ENCODE peak calls at places on chromosomes 5 and 9, in six cellular contexts. One of them, this sample, is unnamed.

GRCh38 chr5:6158974-6159863 is 219.1 kb downstream of the MED10 start:
- DNase-seq in AG09319: peak
- DNase-seq in M059J: peak
- DNase-seq in fibroblast of villous mesenchyme: peak
- DNase-seq in NCI-H69: peak
- DNase-seq in stimulated activated CD4-positive, alpha-beta T cell treated with anti-CD3 and anti-CD28 coated beads, Interleukin-15, amount 100 ng/mL, for 48 hours: no peak
- DNase-seq in this sample: no peak

GRCh38 chr5:154723740-154724505 is 31.3 kb upstream of the LARP1 start:
- DNase-seq in NCI-H69: peak
- DNase-seq in M059J: no peak
- DNase-seq in fibroblast of villous mesenchyme: peak
- DNase-seq in stimulated activated CD4-positive, alpha-beta T cell treated with anti-CD3 and anti-CD28 coated beads, Interleukin-15, amount 100 ng/mL, for 48 hours: no peak
- DNase-seq in AG09319: no peak
- DNase-seq in this sample: no peak

GRCh38 chr5:88659529-88660325 is 223.3 kb downstream of the MEF2C start:
- DNase-seq in fibroblast of villous mesenchyme: no peak
- DNase-seq in NCI-H69: no peak
- DNase-seq in AG09319: no peak
- DNase-seq in stimulated activated CD4-positive, alpha-beta T cell treated with anti-CD3 and anti-CD28 coated beads, Interleukin-15, amount 100 ng/mL, for 48 hours: no peak
- DNase-seq in M059J: peak
- DNase-seq in this sample: no peak

GRCh38 chr9:6782981-6783380 is 25.2 kb downstream of the KDM4C start:
- DNase-seq in AG09319: no peak
- DNase-seq in M059J: peak
- DNase-seq in fibroblast of villous mesenchyme: peak
- DNase-seq in NCI-H69: no peak
- DNase-seq in stimulated activated CD4-positive, alpha-beta T cell treated with anti-CD3 and anti-CD28 coated beads, Interleukin-15, amount 100 ng/mL, for 48 hours: no peak
- DNase-seq in this sample: no peak

GRCh38 chr5:174311531-174312269 is 266.2 kb downstream of the NSG2 start:
- DNase-seq in fibroblast of villous mesenchyme: peak
- DNase-seq in NCI-H69: peak
- DNase-seq in M059J: peak
- DNase-seq in stimulated activated CD4-positive, alpha-beta T cell treated with anti-CD3 and anti-CD28 coated beads, Interleukin-15, amount 100 ng/mL, for 48 hours: peak
- DNase-seq in AG09319: no peak
- DNase-seq in this sample: no peak

GRCh38 chr5:115179959-115180709 is 10.4 kb upstream of the TRIM36 start:
- DNase-seq in NCI-H69: peak
- DNase-seq in fibroblast of villous mesenchyme: peak
- DNase-seq in AG09319: no peak
- DNase-seq in stimulated activated CD4-positive, alpha-beta T cell treated with anti-CD3 and anti-CD28 coated beads, Interleukin-15, amount 100 ng/mL, for 48 hours: no peak
- DNase-seq in M059J: peak
- DNase-seq in this sample: no peak

GRCh38 chr9:23229764-23230434 is 596.1 kb downstream of the ELAVL2 start:
- DNase-seq in AG09319: no peak
- DNase-seq in fibroblast of villous mesenchyme: no peak
- DNase-seq in M059J: no peak
- DNase-seq in NCI-H69: peak
- DNase-seq in stimulated activated CD4-positive, alpha-beta T cell treated with anti-CD3 and anti-CD28 coated beads, Interleukin-15, amount 100 ng/mL, for 48 hours: no peak
- DNase-seq in this sample: no peak

GRCh38 chr5:125634242-125634835 is 788.9 kb upstream of the GRAMD2B start:
- DNase-seq in AG09319: no peak
- DNase-seq in NCI-H69: peak
- DNase-seq in stimulated activated CD4-positive, alpha-beta T cell treated with anti-CD3 and anti-CD28 coated beads, Interleukin-15, amount 100 ng/mL, for 48 hours: no peak
- DNase-seq in M059J: no peak
- DNase-seq in fibroblast of villous mesenchyme: no peak
- DNase-seq in this sample: no peak